ENCODE peak calls at places on chromosomes 11 and 22, in seven cellular contexts. K is PC-9; P is effector memory CD8-positive, alpha-beta T cell; G is M059J; Y is BJ; M is amygdala; F is A172. R is an unnamed sample.

GRCh38 chr22:24159650-24160049 is 21.6 kb upstream of the SUSD2 start:
- DNase-seq in K (peak), P (no peak), G (no peak), Y (no peak), M (no peak), F (no peak), R (no peak)

GRCh38 chr11:1088927-1089737 is 14.5 kb downstream of the MUC2 start:
- DNase-seq in K (no peak), P (no peak), G (no peak), Y (no peak), M (no peak), F (no peak), R (no peak)

GRCh38 chr11:74462009-74462408 is 5.3 kb downstream of the KCNE3 start:
- DNase-seq in K (no peak), P (no peak), G (no peak), Y (no peak), M (no peak), F (no peak), R (peak)

GRCh38 chr11:128424867-128425285 is 162.5 kb downstream of the ETS1 start:
- DNase-seq in K (no peak), P (no peak), G (peak), Y (no peak), M (no peak), F (no peak), R (no peak)

GRCh38 chr11:2090172-2091111 is 48.7 kb downstream of the IGF2 start:
- DNase-seq in K (no peak), P (no peak), G (no peak), Y (no peak), M (no peak), F (no peak), R (no peak)

GRCh38 chr11:46102843-46103242 is 18.4 kb downstream of the PHF21A start:
- DNase-seq in K (no peak), P (no peak), G (no peak), Y (no peak), M (no peak), F (no peak), R (no peak)

GRCh38 chr11:65017927-65018326 is 4.0 kb downstream of the ARL2 start:
- DNase-seq in K (no peak), P (no peak), G (no peak), Y (no peak), M (no peak), F (no peak), R (no peak)

GRCh38 chr11:43508511-43508918 is 149.8 kb downstream of the TTC17 start:
- DNase-seq in K (no peak), P (no peak), G (peak), Y (peak), M (no peak), F (peak), R (no peak)

GRCh38 chr22:37483594-37484114 is 2.5 kb downstream of the MFNG start:
- DNase-seq in K (no peak), P (no peak), G (no peak), Y (no peak), M (no peak), F (no peak), R (no peak)

GRCh38 chr11:117096140-117096972 is 1.9 kb downstream of the SIK3 start:
- DNase-seq in K (no peak), P (peak), G (peak), Y (peak), M (peak), F (no peak), R (no peak)

GRCh38 chr11:43951231-43951630 is 8.8 kb downstream of the C11orf96 start:
- DNase-seq in K (no peak), P (no peak), G (no peak), Y (no peak), M (no peak), F (no peak), R (no peak)

GRCh38 chr11:65478411-65479183 is 20.2 kb upstream of the MALAT1 start:
- DNase-seq in K (no peak), P (no peak), G (peak), Y (no peak), M (no peak), F (no peak), R (no peak)

GRCh38 chr22:31944700-31945477 is 554 bp downstream of the YWHAH start:
- DNase-seq in K (no peak), P (peak), G (peak), Y (no peak), M (no peak), F (no peak), R (no peak)

GRCh38 chr22:26923498-26923897 is 266.1 kb downstream of the MIAT start:
- DNase-seq in K (no peak), P (no peak), G (no peak), Y (no peak), M (no peak), F (no peak), R (no peak)

R was measured in GDM1.